ENCODE peak calls at places on chromosomes 3 and 15, in ten cellular contexts. E is NCI-H460; S is SW480; I is activated T-helper 1 cell treated with anti-CD3 and anti-CD28 coated beads, Interleukin-12 subunit alpha, Interleukin-12 subunit beta, Interleukin-2, Interleukin-4 antibody, amounts not matched to agents 30 ng/mL and 10 ng/mL and 1 ng/mL, durations not matched to agents 14 hours and 24 hours and 36 hours; N is substantia nigra; K is HCT116; V is uterus; A is RPMI7951; H is PC-9; L is AG09319. R is an unnamed sample.

GRCh38 chr3:134214239-134214638 is 36.4 kb downstream of the RYK start:
- DNase-seq in I (no peak), V (no peak), A (no peak), K (no peak), S (no peak), N (no peak), H (no peak), E (no peak), L (no peak), R (no peak)

GRCh38 chr3:57961828-57962447 is 46.3 kb upstream of the FLNB start:
- DNase-seq in I (no peak), N (no peak), E (peak), L (no peak), S (peak), A (peak), K (peak), H (no peak), V (no peak), R (no peak)

GRCh38 chr15:99486371-99487336 is 79.1 kb upstream of the MEF2A start:
- DNase-seq in K (peak), I (no peak), L (peak), H (peak), S (peak), V (peak), E (no peak), A (peak), N (no peak), R (peak)

GRCh38 chr3:129207347-129207947 is 23.8 kb upstream of the CNBP start:
- DNase-seq in N (no peak), K (no peak), S (no peak), V (peak), I (no peak), H (no peak), E (no peak), A (no peak), L (no peak), R (no peak)

GRCh38 chr3:72492240-72492639 is 356.0 kb downstream of the SHQ1 start:
- DNase-seq in E (no peak), K (no peak), L (peak), A (peak), N (no peak), V (peak), I (no peak), H (peak), S (no peak), R (peak)

GRCh38 chr15:41695750-41696436 is 35.7 kb downstream of the MGA start:
- DNase-seq in S (peak), A (peak), V (no peak), L (no peak), H (no peak), N (no peak), E (peak), I (peak), K (peak), R (peak)

GRCh38 chr3:44409640-44410410 is 67.6 kb downstream of the ZNF445 start:
- DNase-seq in H (no peak), L (no peak), E (no peak), I (no peak), V (no peak), N (no peak), A (no peak), K (no peak), S (no peak), R (no peak)

GRCh38 chr15:62212746-62213145 is 47.7 kb upstream of the C2CD4B start:
- DNase-seq in I (peak), E (no peak), K (no peak), V (no peak), H (no peak), N (no peak), A (no peak), L (no peak), S (no peak), R (no peak)